ENCODE peak calls at places on chromosomes 3 and 15, in seven cellular contexts. R is stimulated activated CD4-positive, alpha-beta T cell treated with anti-CD3 and anti-CD28 coated beads, TNF-alpha, amount 100 ng/mL, for 4 hours; I is Ammon's horn; V is ovary; X is activated naive CD4-positive, alpha-beta T cell treated with anti-CD3 and anti-CD28 coated beads, Interleukin-2, amount 50 U/mL, for 16 hours; Y is KG1; B is activated T-cell treated with anti-CD3 and anti-CD28 coated beads, Interleukin-2, amount 50 U/mL, for 48 hours. H is an unnamed sample.

GRCh38 chr3:88921986-88922385 is 185.4 kb upstream of the EPHA3 start:
- DNase-seq in V (no peak), X (no peak), B (no peak), Y (no peak), I (no peak), R (no peak), H (no peak)

GRCh38 chr3:9231488-9231887 is 18.0 kb downstream of the SRGAP3 start:
- DNase-seq in X (no peak), V (no peak), I (peak; percentile 43), B (no peak), R (no peak), Y (no peak), H (no peak)

GRCh38 chr3:62884041-62884870 is 9.0 kb upstream of the CADPS start:
- DNase-seq in I (no peak), B (no peak), X (no peak), V (no peak), R (no peak), Y (no peak), H (no peak)

GRCh38 chr15:61582092-61582491 is 353.0 kb upstream of the RORA start:
- DNase-seq in Y (no peak), V (no peak), B (no peak), I (no peak), X (no peak), R (no peak), H (no peak)

GRCh38 chr3:15284121-15284889 is 48.1 kb downstream of the SH3BP5 start:
- DNase-seq in V (no peak), R (no peak), B (no peak), I (no peak), X (no peak), Y (no peak), H (no peak)

GRCh38 chr15:39597751-39598185 is 16.9 kb downstream of the THBS1 start:
- DNase-seq in R (no peak), B (no peak), X (no peak), I (no peak), Y (no peak), V (no peak), H (no peak)

GRCh38 chr3:10228248-10228950 is 19.9 kb upstream of the TATDN2 start:
- DNase-seq in Y (peak; percentile 38), B (peak; percentile 67), X (no peak), I (no peak), R (no peak), V (no peak), H (no peak)

GRCh38 chr3:128488995-128489859 is 3.8 kb downstream of the GATA2 start:
- DNase-seq in R (no peak), I (no peak), V (no peak), X (no peak), Y (no peak), B (peak; percentile 62), H (no peak)

GRCh38 chr15:74402873-74403589 is 30.7 kb downstream of the SEMA7A start:
- DNase-seq in X (peak; percentile 74), Y (peak; percentile 49), B (peak; percentile 92), I (no peak), V (no peak), R (peak; percentile 63), H (no peak)

GRCh38 chr3:175121225-175121624 is 262.1 kb downstream of the NAALADL2 start:
- DNase-seq in I (no peak), Y (no peak), B (no peak), X (no peak), R (no peak), V (no peak), H (no peak)

GRCh38 chr15:39429898-39430357 is 151.0 kb upstream of the THBS1 start:
- DNase-seq in X (no peak), I (no peak), R (no peak), V (no peak), Y (no peak), B (peak; percentile 27), H (no peak)

GRCh38 chr15:71653986-71654713 is 156.2 kb upstream of the NR2E3 start:
- DNase-seq in B (no peak), Y (no peak), I (no peak), R (no peak), X (no peak), V (no peak), H (no peak)

GRCh38 chr3:143975549-143976152 is 4.0 kb downstream of the DIPK2A start:
- DNase-seq in Y (peak; percentile 52), X (no peak), I (peak; percentile 64), B (no peak), V (no peak), R (no peak), H (peak; percentile 77)

GRCh38 chr3:43695443-43695842 is 4.7 kb downstream of the ABHD5 start:
- DNase-seq in Y (no peak), V (no peak), X (no peak), R (no peak), I (no peak), B (no peak), H (no peak)

GRCh38 chr3:18189651-18190050 is 235.5 kb downstream of the SATB1 start:
- DNase-seq in R (no peak), B (no peak), I (peak; percentile 37), V (no peak), X (no peak), Y (no peak), H (no peak)

GRCh38 chr15:40048155-40048792 is 9.3 kb upstream of the SRP14 start:
- DNase-seq in X (no peak), I (no peak), Y (no peak), R (no peak), B (peak; percentile 51), V (no peak), H (no peak)

GRCh38 chr15:86055688-86056087 is 24.0 kb upstream of the AGBL1 start:
- DNase-seq in Y (no peak), V (no peak), X (no peak), I (no peak), B (no peak), R (no peak), H (no peak)

GRCh38 chr3:177127008-177127407 is 70.3 kb downstream of the TBL1XR1 start:
- DNase-seq in I (no peak), V (no peak), R (no peak), X (no peak), B (no peak), Y (no peak), H (no peak)

GRCh38 chr3:19364150-19364549 is 215.8 kb downstream of the KCNH8 start:
- DNase-seq in B (no peak), I (no peak), X (no peak), R (no peak), V (no peak), Y (no peak), H (no peak)

GRCh38 chr3:56916697-56917336 is 115.1 kb upstream of the ARHGEF3 start:
- DNase-seq in R (no peak), V (no peak), I (no peak), B (no peak), X (no peak), Y (no peak), H (no peak)

GRCh38 chr3:146503459-146504202 is 34.3 kb upstream of the PLSCR2 start:
- DNase-seq in V (no peak), Y (no peak), I (no peak), X (no peak), R (no peak), B (peak; percentile 31), H (no peak)

GRCh38 chr3:170529346-170529745 is 56.5 kb downstream of the SLC7A14 start:
- DNase-seq in V (no peak), Y (no peak), B (no peak), X (no peak), R (no peak), I (peak; percentile 42), H (no peak)

GRCh38 chr3:123258811-123259420 is 57.2 kb downstream of the SEC22A start:
- DNase-seq in I (peak; percentile 44), B (no peak), Y (no peak), X (no peak), V (no peak), R (no peak), H (no peak)

GRCh38 chr3:10703875-10704274 is 112.2 kb upstream of the SLC6A11 start:
- DNase-seq in X (no peak), Y (no peak), B (no peak), V (no peak), R (no peak), I (no peak), H (no peak)